ENCODE peak calls at places on chromosomes 12 and 14, in four cellular contexts. D, K, X and L are unnamed samples.
A peak's percentile ranks its signal among the peaks of the same experiment; 100 is the strongest.

GRCh38 chr14:58055497-58055896 is 96.5 kb downstream of the ARMH4 start:
- DNase-seq in D (no peak), K (no peak), X (no peak), L (no peak)

GRCh38 chr14:86141966-86142365 is 612.0 kb downstream of the FLRT2 start:
- DNase-seq in D (no peak), K (no peak), X (no peak), L (no peak)

GRCh38 chr14:89534896-89535615 is 118.0 kb upstream of the FOXN3 start:
- DNase-seq in D (no peak), K (no peak), X (no peak), L (no peak)

GRCh38 chr14:74919421-74920165 is 3.5 kb downstream of the RPS6KL1 start:
- DNase-seq in D (no peak), K (no peak), X (no peak), L (no peak)

GRCh38 chr12:76399040-76399439 is 50.8 kb upstream of the BBS10 start:
- DNase-seq in D (no peak), K (no peak), X (no peak), L (no peak)

GRCh38 chr12:12098689-12099010 is 27.9 kb downstream of the BCL2L14 start:
- DNase-seq in D (no peak), K (no peak), X (no peak), L (no peak)

GRCh38 chr12:19323768-19324167 is 115.5 kb upstream of the AEBP2 start:
- DNase-seq in D (no peak), K (no peak), X (no peak), L (no peak)

GRCh38 chr12:121774968-121775474 is 18.5 kb downstream of the RHOF start:
- DNase-seq in D (no peak), K (no peak), X (no peak), L (peak; percentile 65)

GRCh38 chr14:68111733-68112270 is 292.2 kb downstream of the RAD51B start:
- DNase-seq in D (peak; percentile 65), K (no peak), X (no peak), L (no peak)

GRCh38 chr12:14416658-14417057 is 51.2 kb downstream of the ATF7IP start:
- DNase-seq in D (peak; percentile 54), K (no peak), X (peak; percentile 39), L (no peak)

GRCh38 chr12:15336772-15337553 is 14.7 kb downstream of the PTPRO start:
- DNase-seq in D (no peak), K (no peak), X (no peak), L (no peak)

GRCh38 chr14:22977684-22978486 is 4.5 kb downstream of the AJUBA start:
- DNase-seq in D (no peak), K (no peak), X (no peak), L (peak; percentile 82)

GRCh38 chr12:122021193-122021821 is 377 bp upstream of the BCL7A start:
- DNase-seq in D (no peak), K (no peak), X (no peak), L (no peak)

GRCh38 chr12:91072931-91073330 is 15.1 kb upstream of the KERA start:
- DNase-seq in D (no peak), K (no peak), X (no peak), L (no peak)

GRCh38 chr12:93440043-93440835 is 1.5 kb downstream of the UBE2N start:
- DNase-seq in D (no peak), K (no peak), X (no peak), L (no peak)

GRCh38 chr12:113252494-113252893 is 31.2 kb downstream of the TPCN1 start:
- DNase-seq in D (no peak), K (peak; percentile 19), X (no peak), L (no peak)

GRCh38 chr12:114218136-114218535 is 187.8 kb downstream of the TBX5 start:
- DNase-seq in D (no peak), K (no peak), X (no peak), L (no peak)

GRCh38 chr12:51242150-51242549 is 3.5 kb downstream of the DAZAP2 start:
- DNase-seq in D (no peak), K (no peak), X (no peak), L (no peak)

GRCh38 chr14:92532490-92533163 is 19.0 kb downstream of the RIN3 start:
- DNase-seq in D (no peak), K (peak; percentile 64), X (no peak), L (no peak)

GRCh38 chr12:13277278-13277677 is 80.8 kb downstream of the EMP1 start:
- DNase-seq in D (no peak), K (no peak), X (no peak), L (no peak)

GRCh38 chr12:1496162-1496925 is 98.0 kb downstream of the FBXL14 start:
- DNase-seq in D (peak; percentile 11), K (peak; percentile 78), X (no peak), L (no peak)

GRCh38 chr14:89740241-89740640 is 214.3 kb downstream of the EFCAB11 start:
- DNase-seq in D (no peak), K (no peak), X (no peak), L (no peak)

GRCh38 chr12:116760621-116761020 is 22.5 kb downstream of the RNFT2 start:
- DNase-seq in D (no peak), K (no peak), X (no peak), L (no peak)

GRCh38 chr12:68310370-68310769 is 21.8 kb downstream of the MDM1 start:
- DNase-seq in D (no peak), K (no peak), X (no peak), L (no peak)

GRCh38 chr12:3137268-3137761 is 60.1 kb downstream of the TSPAN9 start:
- DNase-seq in D (no peak), K (no peak), X (no peak), L (no peak)

GRCh38 chr14:105865266-105865903 is 339.0 kb downstream of the TMEM121 start:
- DNase-seq in D (no peak), K (no peak), X (no peak), L (no peak)

GRCh38 chr12:124592481-124593160 is 25.2 kb upstream of the NCOR2 start:
- DNase-seq in D (no peak), K (no peak), X (peak; percentile 78), L (no peak)

GRCh38 chr12:89351489-89352241 is 636 bp downstream of the DUSP6 start:
- DNase-seq in D (no peak), K (peak; percentile 78), X (no peak), L (peak; percentile 74)

GRCh38 chr12:7131502-7131866 is 1.3 kb downstream of the CLSTN3 start:
- DNase-seq in D (no peak), K (no peak), X (peak; percentile 57), L (no peak)

GRCh38 chr14:22314183-22314820 is 274.7 kb downstream of the DAD1 start:
- DNase-seq in D (peak; percentile 54), K (no peak), X (peak; percentile 26), L (no peak)

GRCh38 chr14:101072531-101072930 is 169.0 kb upstream of the RTL1 start:
- DNase-seq in D (no peak), K (no peak), X (no peak), L (no peak)

GRCh38 chr12:68806488-68807237 is 1.3 kb upstream of the MDM2 start:
- DNase-seq in D (no peak), K (no peak), X (no peak), L (no peak)